ENCODE peak calls at places on chromosomes 12 and 14, in six cellular contexts. H, A, L, J, O and D are unnamed samples.

GRCh38 chr12:62021808-62022207 is 238.4 kb upstream of the USP15 start:
- DNase-seq in H (no peak), A (no peak), L (no peak), J (no peak), O (no peak), D (no peak)

GRCh38 chr12:124411291-124411878 is 116.5 kb downstream of the RFLNA start:
- DNase-seq in H (peak), A (peak), L (peak), J (no peak), O (no peak), D (peak)

GRCh38 chr12:94561943-94562411 is 88.4 kb downstream of the TMCC3 start:
- DNase-seq in H (peak), A (no peak), L (no peak), J (no peak), O (peak), D (peak)

GRCh38 chr12:48788852-48789775 is at the start of gene ADCY6:
- DNase-seq in H (peak), A (peak), L (peak), J (peak), O (peak), D (peak)

GRCh38 chr14:55707365-55707804 is 127.4 kb downstream of the KTN1 start:
- DNase-seq in H (peak), A (peak), L (peak), J (no peak), O (peak), D (peak)

GRCh38 chr14:68727315-68728078 is 65.4 kb downstream of the ZFP36L1 start:
- DNase-seq in H (no peak), A (no peak), L (no peak), J (no peak), O (no peak), D (no peak)

GRCh38 chr12:67881565-67881964 is 107.7 kb upstream of the IFNG-AS1 start:
- DNase-seq in H (no peak), A (no peak), L (no peak), J (no peak), O (no peak), D (no peak)

GRCh38 chr12:85865905-85866304 is 8.2 kb upstream of the NTS start:
- DNase-seq in H (no peak), A (no peak), L (peak), J (no peak), O (no peak), D (peak)

GRCh38 chr12:98514984-98515367 is 414 bp upstream of the TMPO start:
- DNase-seq in H (no peak), A (no peak), L (no peak), J (no peak), O (no peak), D (no peak)

GRCh38 chr14:68113328-68113930 is 293.9 kb downstream of the RAD51B start:
- DNase-seq in H (no peak), A (no peak), L (no peak), J (no peak), O (no peak), D (no peak)

GRCh38 chr12:11853126-11853525 is 203.7 kb downstream of the ETV6 start:
- DNase-seq in H (no peak), A (no peak), L (no peak), J (no peak), O (no peak), D (no peak)

GRCh38 chr14:53900499-53900898 is 56.1 kb downstream of the BMP4 start:
- DNase-seq in H (no peak), A (no peak), L (no peak), J (no peak), O (no peak), D (no peak)

GRCh38 chr12:65493893-65494205 is 215.4 kb downstream of the MSRB3 start:
- DNase-seq in H (no peak), A (no peak), L (no peak), J (no peak), O (no peak), D (peak)

GRCh38 chr14:74347795-74348100 is 523 bp upstream of the VRTN start:
- DNase-seq in H (no peak), A (no peak), L (no peak), J (no peak), O (no peak), D (no peak)

GRCh38 chr12:131091413-131091975 is 137.8 kb downstream of the ADGRD1 start:
- DNase-seq in H (no peak), A (no peak), L (no peak), J (no peak), O (no peak), D (no peak)

GRCh38 chr12:22709292-22709691 is 84.3 kb downstream of the ETNK1 start:
- DNase-seq in H (peak), A (peak), L (no peak), J (no peak), O (peak), D (peak)

GRCh38 chr12:95790912-95791849 is 617 bp upstream of the NTN4 start:
- DNase-seq in H (peak), A (no peak), L (no peak), J (peak), O (peak), D (peak)

GRCh38 chr12:104496336-104496735 is 39.6 kb downstream of the CHST11 start:
- DNase-seq in H (no peak), A (no peak), L (no peak), J (no peak), O (no peak), D (no peak)

GRCh38 chr12:71057330-71057729 is 100.5 kb downstream of the TSPAN8 start:
- DNase-seq in H (no peak), A (no peak), L (no peak), J (no peak), O (peak), D (no peak)

GRCh38 chr12:105814283-105814682 is 324.5 kb downstream of the NUAK1 start:
- DNase-seq in H (no peak), A (no peak), L (no peak), J (no peak), O (no peak), D (no peak)

GRCh38 chr14:92555440-92556111 is 42.0 kb downstream of the RIN3 start:
- DNase-seq in H (no peak), A (no peak), L (no peak), J (no peak), O (peak), D (no peak)

GRCh38 chr12:52023182-52023975 is 16.6 kb downstream of the TAMALIN start:
- DNase-seq in H (peak), A (peak), L (peak), J (peak), O (peak), D (peak)

GRCh38 chr12:123083661-123084571 is 67.0 kb downstream of the PITPNM2 start:
- DNase-seq in H (no peak), A (no peak), L (no peak), J (no peak), O (peak), D (no peak)

GRCh38 chr14:51849095-51849494 is 11.3 kb upstream of the GNG2 start:
- DNase-seq in H (no peak), A (peak), L (no peak), J (no peak), O (no peak), D (peak)

GRCh38 chr12:64039285-64039871 is 182.7 kb downstream of the KICS2 start:
- DNase-seq in H (peak), A (no peak), L (peak), J (no peak), O (no peak), D (no peak)

GRCh38 chr12:117968826-117969659 is at the start of gene KSR2:
- DNase-seq in H (peak), A (peak), L (peak), J (peak), O (peak), D (peak)

GRCh38 chr14:94313991-94314655 is 9.0 kb downstream of the SERPINA6 start:
- DNase-seq in H (no peak), A (peak), L (peak), J (no peak), O (no peak), D (peak)